ENCODE peak calls at places on chromosomes 13 and 19, in five cellular contexts. O is H1, W is K562, G is GM12878, M is HepG2. I is an unnamed sample.

GRCh38 chr13:31227870-31228269 is 28.1 kb downstream of the B3GLCT start:
- DNase-seq in O (no peak), W (no peak), G (no peak), M (no peak), I (no peak)

GRCh38 chr13:49444517-49445395 is 682 bp downstream of the SETDB2 start:
- DNase-seq in O (no peak), W (peak; percentile 59), G (peak; percentile 46), M (peak; percentile 31), I (no peak)

GRCh38 chr13:93201992-93202558 is 24.5 kb upstream of the GPC6 start:
- DNase-seq in O (no peak), W (no peak), G (no peak), M (peak; percentile 80), I (no peak)

GRCh38 chr13:112229992-112230872 is 145.9 kb upstream of the SPACA7 start:
- DNase-seq in O (no peak), W (no peak), G (no peak), M (no peak), I (no peak)

GRCh38 chr19:36420961-36421748 is 2.7 kb upstream of the ZFP82 start:
- DNase-seq in O (no peak), W (peak; percentile 31), G (no peak), M (no peak), I (no peak)

GRCh38 chr13:42247883-42248282 is 24.1 kb upstream of the AKAP11 start:
- DNase-seq in O (no peak), W (no peak), G (no peak), M (no peak), I (no peak)

GRCh38 chr13:99963832-99964339 is 7.7 kb downstream of the ZIC5 start:
- DNase-seq in O (no peak), W (no peak), G (no peak), M (no peak), I (no peak)

GRCh38 chr13:72953391-72953960 is 105.3 kb upstream of the KLF5 start:
- DNase-seq in O (no peak), W (no peak), G (no peak), M (no peak), I (no peak)

GRCh38 chr13:98706446-98707110 is 45.9 kb downstream of the SLC15A1 start:
- DNase-seq in O (no peak), W (no peak), G (peak; percentile 9), M (peak; percentile 7), I (no peak)

GRCh38 chr19:35742121-35742724 is at the start of gene IGFLR1:
- DNase-seq in O (no peak), W (no peak), G (peak; percentile 64), M (no peak), I (no peak)

GRCh38 chr19:48196933-48197665 is 26.6 kb downstream of the ZSWIM9 start:
- DNase-seq in O (no peak), W (no peak), G (no peak), M (no peak), I (no peak)

GRCh38 chr19:4099054-4099764 is 24.7 kb downstream of the MAP2K2 start:
- DNase-seq in O (no peak), W (no peak), G (no peak), M (no peak), I (no peak)

GRCh38 chr19:14472202-14472961 is 2.8 kb downstream of the PTGER1 start:
- DNase-seq in O (no peak), W (peak; percentile 86), G (no peak), M (no peak), I (peak; percentile 22)

DNA sequence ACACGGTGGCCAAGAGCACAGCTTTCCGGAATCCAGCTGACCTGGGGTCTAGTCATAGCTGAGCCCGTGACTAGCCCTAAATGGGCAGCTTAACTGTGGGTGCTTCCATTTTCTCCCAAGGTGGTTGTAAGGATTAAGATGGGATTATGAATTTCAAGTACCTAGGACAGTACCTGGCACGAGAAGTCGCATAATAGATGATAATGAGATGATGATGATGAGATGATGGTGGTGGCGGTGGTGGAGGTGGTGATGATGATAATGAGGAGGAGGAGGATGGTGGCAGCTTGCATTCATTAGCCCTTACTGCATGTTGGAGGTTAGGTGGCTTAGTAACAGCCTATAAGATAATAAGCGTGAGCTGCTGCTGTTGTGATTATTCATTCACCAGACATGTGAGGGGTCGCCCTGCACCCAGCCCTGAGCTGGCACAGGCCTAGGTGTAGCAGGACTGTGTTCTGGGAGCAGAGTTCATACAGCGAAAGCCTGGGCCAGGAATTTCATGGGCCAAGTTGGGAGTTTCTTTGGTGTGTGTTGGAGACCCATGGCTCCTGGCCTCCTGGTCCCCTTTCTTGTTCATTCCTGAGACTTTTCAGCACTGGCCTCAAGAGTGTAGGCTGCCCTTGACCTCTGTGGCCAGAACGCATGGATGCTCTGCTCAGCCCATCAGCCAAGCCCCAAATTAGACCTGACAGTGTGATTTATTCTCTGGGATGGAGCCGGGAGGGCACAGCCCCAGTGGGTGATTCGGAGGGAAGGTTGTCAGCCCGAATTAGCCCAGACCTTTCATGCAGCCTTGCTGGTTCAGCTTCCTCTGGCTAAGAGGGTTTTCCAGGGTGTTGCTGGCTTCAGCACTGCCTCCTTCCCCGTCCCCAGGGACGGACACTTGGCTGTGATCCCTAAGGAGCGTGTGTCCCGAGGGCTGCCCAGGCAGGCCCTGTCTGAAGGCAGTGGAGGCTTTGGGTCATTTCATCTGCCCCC is 128.8 kb downstream of the SIPA1L3 start:
- DNase-seq in O (no peak), W (no peak), G (no peak), M (peak; percentile 6), I (no peak)
- H3K27ac ChIP-seq in O (peak overlapping the region; percentile 23), W (no peak overlapping the region), G (no peak overlapping the region), M (peak overlapping the region; percentile 33), I (no peak overlapping the region)

GRCh38 chr13:79079351-79079839 is 326.7 kb downstream of the RBM26 start:
- DNase-seq in O (no peak), W (no peak), G (no peak), M (no peak), I (no peak)
- TF ChIP-seq YY1 in O (no peak), W (no peak), G (no peak), M (no peak), I (no peak)

GRCh38 chr19:1746401-1747284 is 6.7 kb upstream of the ONECUT3 start:
- DNase-seq in O (peak; percentile 21), W (peak; percentile 54), G (no peak), M (no peak), I (peak; percentile 48)

GRCh38 chr19:1748703-1749341 is 4.5 kb upstream of the ONECUT3 start:
- DNase-seq in O (no peak), W (no peak), G (no peak), M (no peak), I (no peak)

GRCh38 chr19:1747285-1748114 is 5.8 kb upstream of the ONECUT3 start:
- DNase-seq in O (peak; percentile 54), W (peak; percentile 95), G (no peak), M (peak; percentile 66), I (peak; percentile 100)

GRCh38 chr19:1749373-1750342 is 3.6 kb upstream of the ONECUT3 start:
- DNase-seq in O (no peak), W (no peak), G (no peak), M (no peak), I (no peak)

DNA sequence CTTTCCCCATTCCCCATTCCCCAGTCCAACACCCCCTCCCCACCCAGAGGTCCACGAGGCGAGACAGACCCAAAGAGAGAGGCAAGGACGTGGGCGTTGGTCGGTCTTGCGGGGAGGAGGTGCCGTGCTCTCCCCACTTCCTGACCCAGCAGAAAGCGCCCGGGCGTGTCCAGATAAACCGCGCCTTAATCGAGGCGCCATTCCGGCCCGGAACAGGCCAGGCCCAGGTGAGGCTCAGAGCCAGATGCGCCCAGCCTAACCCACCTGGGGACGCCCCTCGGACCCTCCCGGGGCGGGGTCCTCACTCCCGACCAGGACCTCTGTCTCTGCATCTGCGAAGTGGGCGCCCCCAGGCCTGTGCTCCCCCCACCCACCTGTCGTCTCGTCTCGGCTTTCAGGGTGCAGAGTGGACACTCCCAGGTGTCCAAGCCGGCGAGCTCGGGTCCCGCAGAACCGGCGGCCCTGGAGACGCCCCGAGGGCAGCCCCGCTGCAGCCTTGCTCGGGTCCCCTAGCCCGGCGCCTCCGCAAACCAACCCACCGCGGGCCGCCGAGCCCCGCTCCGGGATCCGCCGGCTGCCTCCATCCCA is 5.1 kb upstream of the ONECUT3 start:
- DNase-seq in O (no peak), W (no peak), G (no peak), M (no peak), I (no peak)
- TF ChIP-seq CEBPB in O (no peak), W (no peak), G (no peak), M (no peak), I (no peak)

GRCh38 chr19:50500753-50501151 is 10.2 kb downstream of the JOSD2 start:
- DNase-seq in O (no peak), W (no peak), G (no peak), M (no peak), I (no peak)
- H3K27ac ChIP-seq in O (no peak overlapping the region), W (no peak overlapping the region), G (no peak overlapping the region), M (no peak overlapping the region), I (no peak overlapping the region)

GRCh38 chr19:19061491-19061890 is 2.3 kb upstream of the SLC25A42 start:
- DNase-seq in O (no peak), W (no peak), G (no peak), M (no peak), I (no peak)
- TF ChIP-seq YY1 in O (no peak), W (no peak), G (no peak), M (no peak), I (no peak)

DNA sequence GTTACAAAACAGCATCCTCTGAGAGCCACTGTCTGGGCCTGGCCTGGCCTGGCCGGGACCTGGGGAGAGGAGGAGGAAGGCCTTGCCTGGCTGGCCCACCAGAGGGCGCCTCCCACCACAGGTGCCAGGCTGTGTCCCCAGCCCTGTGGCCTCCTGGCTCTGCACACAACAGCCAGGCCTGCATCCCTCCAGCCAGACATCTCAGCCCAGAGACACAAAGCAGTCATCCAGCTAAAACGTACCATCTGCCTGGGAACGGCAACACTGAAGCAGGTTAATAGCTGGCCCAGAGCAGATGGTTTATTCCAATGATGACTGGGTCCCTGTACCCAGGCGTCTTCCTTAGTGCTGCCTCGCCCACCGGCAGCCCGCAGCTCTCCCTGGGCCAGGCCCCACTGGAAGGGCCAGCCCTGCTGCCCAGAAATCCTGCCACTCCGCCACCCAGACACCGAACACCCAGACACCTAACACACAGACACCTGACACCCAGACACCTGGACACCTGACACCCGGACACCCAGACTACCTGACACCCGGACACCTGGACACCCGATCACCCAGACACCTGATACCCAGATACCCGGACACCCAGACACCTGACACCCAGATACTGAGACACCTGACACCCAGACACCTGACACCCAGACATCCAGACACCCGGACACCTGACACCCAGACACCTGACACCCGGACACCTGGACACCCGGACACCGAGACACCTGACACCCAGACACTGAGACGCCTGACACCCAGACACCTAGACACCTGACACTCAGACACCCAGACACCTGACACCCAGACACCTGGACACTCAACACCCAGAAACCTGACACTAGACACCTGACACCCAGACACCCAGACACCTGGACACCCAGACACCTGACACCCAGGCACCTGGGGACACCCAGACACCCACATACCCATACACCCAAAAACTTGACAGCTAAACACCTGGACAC is 20.1 kb downstream of the C19orf12 start:
- DNase-seq in O (peak; percentile 43), W (peak; percentile 70), G (no peak), M (peak; percentile 66), I (no peak)
- TF ChIP-seq CEBPB in O (no peak), W (no peak), G (no peak), M (no peak), I (no peak)

DNA sequence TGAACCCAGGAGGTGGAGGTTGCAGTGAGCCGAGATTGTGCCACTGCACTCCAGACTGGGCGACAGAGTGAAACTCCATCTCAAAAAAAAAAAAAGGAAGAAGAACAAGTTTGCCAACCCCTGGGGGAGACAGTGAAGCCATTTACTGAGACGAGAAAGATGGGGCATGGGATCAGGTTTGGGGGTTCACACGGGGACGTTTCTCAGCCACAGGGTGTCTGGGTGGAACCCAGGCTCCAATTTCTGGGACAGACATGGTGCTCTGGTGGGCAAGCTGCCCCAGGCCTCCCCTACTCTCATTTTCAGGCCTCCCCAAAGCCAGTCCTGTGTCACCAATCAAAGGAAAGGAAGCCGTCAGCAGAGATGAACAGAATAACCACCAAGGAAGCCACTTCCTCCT is 13.4 kb downstream of the HSH2D start:
- DNase-seq in O (no peak), W (no peak), G (no peak), M (no peak), I (no peak)
- H3K27ac ChIP-seq in O (no peak overlapping the region), W (no peak overlapping the region), G (no peak overlapping the region), M (no peak overlapping the region), I (no peak overlapping the region)